ENCODE peak calls at places on chromosomes 5 and 9, in four cellular contexts. M, G, H and V are unnamed samples.

GRCh38 chr5:132272341-132273210 is 15.1 kb downstream of the PDLIM4 start:
- DNase-seq in M (peak), G (peak), H (peak), V (peak)

GRCh38 chr5:180820788-180821321 is 18.2 kb upstream of the MGAT1 start:
- DNase-seq in M (no peak), G (peak), H (no peak), V (no peak)

GRCh38 chr5:173557123-173557903 is 59.1 kb downstream of the BOD1 start:
- DNase-seq in M (no peak), G (no peak), H (no peak), V (no peak)

GRCh38 chr9:5552301-5552700 is 42.0 kb downstream of the PDCD1LG2 start:
- DNase-seq in M (no peak), G (no peak), H (no peak), V (no peak)

GRCh38 chr9:34991833-34992375 is 2.4 kb downstream of the DNAJB5 start:
- DNase-seq in M (no peak), G (peak), H (peak), V (peak)

GRCh38 chr9:131174681-131175239 is 49.4 kb downstream of the NUP214 start:
- DNase-seq in M (no peak), G (no peak), H (no peak), V (no peak)

GRCh38 chr5:122154910-122155309 is 25.6 kb downstream of the ZNF474 start:
- DNase-seq in M (no peak), G (no peak), H (peak), V (no peak)

GRCh38 chr5:10490927-10491672 is 49.4 kb downstream of the ROPN1L start:
- DNase-seq in M (no peak), G (no peak), H (no peak), V (no peak)

GRCh38 chr5:137660349-137660817 is 75.5 kb downstream of the KLHL3 start:
- DNase-seq in M (peak), G (peak), H (peak), V (peak)

GRCh38 chr5:148991606-148992005 is 71.3 kb downstream of the SH3TC2 start:
- DNase-seq in M (no peak), G (no peak), H (no peak), V (peak)

GRCh38 chr9:74951725-74952151 is 974 bp downstream of the C9orf40 start:
- DNase-seq in M (no peak), G (peak), H (peak), V (peak)

GRCh38 chr9:129270205-129270604 is 92.1 kb upstream of the IER5L start:
- DNase-seq in M (no peak), G (no peak), H (no peak), V (no peak)

GRCh38 chr9:5375790-5376477 is 36.3 kb upstream of the RLN1 start:
- DNase-seq in M (no peak), G (no peak), H (no peak), V (no peak)

GRCh38 chr5:79962580-79963222 is 28.4 kb downstream of the MTX3 start:
- DNase-seq in M (no peak), G (no peak), H (peak), V (no peak)

GRCh38 chr5:81787843-81788242 is 36.9 kb upstream of the SSBP2 start:
- DNase-seq in M (no peak), G (no peak), H (peak), V (no peak)

GRCh38 chr5:142617416-142617815 is 68.5 kb downstream of the FGF1 start:
- DNase-seq in M (no peak), G (no peak), H (no peak), V (no peak)

GRCh38 chr9:108151161-108151586 is 661.6 kb upstream of the KLF4 start:
- DNase-seq in M (no peak), G (no peak), H (peak), V (peak)

GRCh38 chr5:67165524-67166459 is 30.8 kb downstream of the CD180 start:
- DNase-seq in M (no peak), G (no peak), H (peak), V (peak)

GRCh38 chr5:131096774-131097695 is 68.0 kb downstream of the HINT1 start:
- DNase-seq in M (no peak), G (no peak), H (no peak), V (no peak)

GRCh38 chr5:109921735-109922395 is 232.1 kb downstream of the MAN2A1 start:
- DNase-seq in M (no peak), G (peak), H (no peak), V (no peak)

GRCh38 chr5:120035815-120036577 is 406.6 kb downstream of the FAM170A start:
- DNase-seq in M (no peak), G (no peak), H (no peak), V (no peak)

GRCh38 chr9:103661663-103662062 is 432.4 kb upstream of the SMC2 start:
- DNase-seq in M (no peak), G (no peak), H (no peak), V (peak)

GRCh38 chr5:132001647-132002561 is 9.6 kb downstream of the ACSL6 start:
- DNase-seq in M (no peak), G (no peak), H (peak), V (no peak)

GRCh38 chr9:87069690-87070089 is 122.4 kb upstream of the GAS1 start:
- DNase-seq in M (no peak), G (no peak), H (peak), V (no peak)

GRCh38 chr5:179797741-179798140 is 4.0 kb downstream of the LTC4S start:
- DNase-seq in M (no peak), G (no peak), H (no peak), V (no peak)

GRCh38 chr9:121340676-121341392 is 29.2 kb downstream of the STOM start:
- DNase-seq in M (no peak), G (no peak), H (no peak), V (no peak)

GRCh38 chr9:95935861-95936578 is 60.5 kb downstream of the ERCC6L2 start:
- DNase-seq in M (no peak), G (no peak), H (no peak), V (no peak)

GRCh38 chr5:134769206-134769605 is 10.6 kb downstream of the DDX46 start:
- DNase-seq in M (no peak), G (no peak), H (peak), V (no peak)